ENCODE peak calls at places on chromosomes 4 and X, in four cellular contexts. U is epithelial cell of proximal tubule, B is aorta, Z is A549. R is an unnamed sample.

GRCh38 chrX:6904178-6904577 is 243.3 kb upstream of the STS start:
- DNase-seq in B (no peak), U (no peak), Z (no peak), R (no peak)

GRCh38 chr4:62170235-62170634 is 970.1 kb downstream of the ADGRL3 start:
- DNase-seq in Z (no peak), B (no peak), U (no peak), R (no peak)

GRCh38 chr4:142150483-142150882 is 514.1 kb downstream of the IL15 start:
- DNase-seq in U (no peak), B (no peak), Z (no peak), R (no peak)

GRCh38 chr4:79253168-79253567 is 72.7 kb downstream of the NAA11 start:
- DNase-seq in B (no peak), Z (no peak), U (no peak), R (no peak)

GRCh38 chrX:31298881-31299280 is 227.0 kb upstream of the FTHL17 start:
- DNase-seq in Z (no peak), B (no peak), U (peak), R (no peak)

GRCh38 chrX:97860206-97860605 is 976.5 kb downstream of the RPA4 start:
- DNase-seq in U (no peak), B (no peak), Z (no peak), R (peak)

GRCh38 chr4:155491336-155492131 is 114.8 kb upstream of the MAP9 start:
- DNase-seq in B (no peak), U (no peak), Z (no peak), R (peak)

GRCh38 chr4:128525939-128526630 is 238.5 kb upstream of the PGRMC2 start:
- DNase-seq in B (no peak), U (no peak), Z (no peak), R (peak)

GRCh38 chr4:87555751-87556619 is 26.8 kb upstream of the SPARCL1 start:
- DNase-seq in B (peak), U (peak), Z (peak), R (peak)

GRCh38 chr4:87188063-87188462 is 32.4 kb downstream of the KLHL8 start:
- DNase-seq in U (no peak), Z (no peak), B (no peak), R (peak)

GRCh38 chr4:13523105-13523477 is 21.2 kb downstream of the NKX3-2 start:
- DNase-seq in B (no peak), Z (no peak), U (no peak), R (no peak)

GRCh38 chrX:108664701-108665100 is 71.7 kb downstream of the IRS4 start:
- DNase-seq in U (no peak), Z (no peak), B (no peak), R (no peak)

GRCh38 chr4:69881173-69881773 is 21.3 kb upstream of the SULT1E1 start:
- DNase-seq in U (no peak), B (no peak), Z (peak), R (peak)

GRCh38 chr4:90318208-90318607 is 191.0 kb downstream of the CCSER1 start:
- DNase-seq in U (peak), B (no peak), Z (no peak), R (peak)

GRCh38 chr4:139682309-139683210 is 16.9 kb downstream of the MGST2 start:
- DNase-seq in Z (no peak), U (no peak), B (no peak), R (no peak)

GRCh38 chr4:1727117-1728031 is 6.1 kb downstream of the TACC3 start:
- DNase-seq in U (no peak), Z (peak), B (peak), R (peak)

GRCh38 chrX:66677430-66677829 is 38.6 kb upstream of the EDA2R start:
- DNase-seq in B (no peak), Z (no peak), U (no peak), R (peak)

GRCh38 chr4:144820706-144821105 is 174.8 kb downstream of the HHIP start:
- DNase-seq in U (no peak), Z (no peak), B (no peak), R (peak)

GRCh38 chr4:132557660-132558059 is 591.4 kb upstream of the PCDH10 start:
- DNase-seq in Z (no peak), U (no peak), B (no peak), R (peak)

GRCh38 chr4:156497486-156497885 is 474.1 kb downstream of the PDGFC start:
- DNase-seq in B (no peak), U (no peak), Z (no peak), R (no peak)

GRCh38 chrX:33078273-33078672 is 133.1 kb downstream of the DMD start:
- DNase-seq in U (no peak), B (no peak), Z (no peak), R (no peak)

GRCh38 chrX:67351411-67351810 is 192.4 kb upstream of the AR start:
- DNase-seq in B (no peak), Z (no peak), U (no peak), R (no peak)

GRCh38 chr4:80279751-80280150 is 13.3 kb downstream of the FGF5 start:
- DNase-seq in U (no peak), B (no peak), Z (no peak), R (no peak)

GRCh38 chrX:129600981-129601424 is 53.8 kb downstream of the APLN start:
- DNase-seq in B (no peak), U (no peak), Z (peak), R (peak)

GRCh38 chr4:87375719-87376291 is 15.2 kb downstream of the HSD17B11 start:
- DNase-seq in U (peak), B (no peak), Z (no peak), R (peak)

GRCh38 chr4:123452585-123452984 is 56.0 kb downstream of the SPRY1 start:
- DNase-seq in B (peak), Z (no peak), U (peak), R (peak)

GRCh38 chr4:94931626-94932025 is 173.9 kb downstream of the BMPR1B start:
- DNase-seq in Z (no peak), B (no peak), U (no peak), R (no peak)

GRCh38 chr4:139297001-139297410 is 4.3 kb upstream of the NAA15 start:
- DNase-seq in U (no peak), B (no peak), Z (no peak), R (peak)

GRCh38 chrX:45614853-45615252 is 414.2 kb upstream of the DIPK2B start:
- DNase-seq in U (no peak), Z (no peak), B (no peak), R (no peak)

GRCh38 chr4:76879731-76880364 is 18.1 kb downstream of the SOWAHB start:
- DNase-seq in Z (no peak), U (no peak), B (no peak), R (peak)

GRCh38 chr4:123510666-123511065 is 114.1 kb downstream of the SPRY1 start:
- DNase-seq in B (no peak), Z (no peak), U (no peak), R (no peak)

GRCh38 chr4:8195431-8195830 is 3.7 kb upstream of the SH3TC1 start:
- DNase-seq in U (no peak), B (no peak), Z (no peak), R (no peak)

GRCh38 chr4:76485450-76485849 is 50.4 kb downstream of the SHROOM3 start:
- DNase-seq in B (no peak), U (no peak), Z (no peak), R (peak)

GRCh38 chrX:97898798-97899197 is 1015.1 kb downstream of the RPA4 start:
- DNase-seq in Z (no peak), U (peak), B (no peak), R (peak)

GRCh38 chr4:119678761-119679160 is 50.2 kb upstream of the PDE5A start:
- DNase-seq in U (no peak), B (no peak), Z (no peak), R (peak)

GRCh38 chr4:180203349-180203748 is 2039.9 kb upstream of the TENM3 start:
- DNase-seq in U (no peak), B (no peak), Z (no peak), R (no peak)

DNA sequence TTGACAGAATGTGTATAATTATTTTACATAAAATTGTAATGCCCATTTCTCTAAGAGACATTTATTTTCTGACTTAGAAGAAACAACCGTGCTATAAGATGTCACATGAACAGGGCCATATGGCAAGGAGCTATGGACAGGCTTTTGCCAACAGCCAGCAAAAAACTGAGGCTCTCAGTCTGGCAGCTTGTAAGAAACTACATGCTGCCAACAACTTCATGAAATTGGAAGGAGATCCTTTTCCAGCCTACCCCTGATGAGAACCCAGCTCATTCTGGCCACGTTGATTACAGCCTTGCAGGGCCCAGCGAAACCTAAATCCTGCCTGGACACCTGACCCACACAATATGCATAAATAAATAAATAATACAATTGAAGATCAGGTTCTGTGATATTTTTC is 250.3 kb upstream of the ARSJ start:
- DNase-seq in U (no peak), Z (no peak), B (no peak), R (no peak)
- H3K4me3 ChIP-seq in U (no peak), Z (no peak), B (no peak), R (no peak)

GRCh38 chr4:39524420-39524957 is 2.8 kb downstream of the UGDH start:
- DNase-seq in U (no peak), B (no peak), Z (no peak), R (no peak)

GRCh38 chr4:39521253-39521908 is 5.9 kb downstream of the UGDH start:
- DNase-seq in U (no peak), B (no peak), Z (no peak), R (peak)

GRCh38 chr4:39526283-39526682 is 956 bp downstream of the UGDH start:
- DNase-seq in B (no peak), U (no peak), Z (no peak), R (no peak)

GRCh38 chr4:39518484-39518883 is 8.8 kb downstream of the UGDH start:
- DNase-seq in Z (no peak), B (no peak), U (no peak), R (no peak)

GRCh38 chr4:39522068-39522467 is 5.2 kb downstream of the UGDH start:
- DNase-seq in Z (no peak), U (no peak), B (no peak), R (no peak)
- H3K4me3 ChIP-seq in Z (peak), U (no peak), B (no peak), R (no peak)

GRCh38 chrX:18643243-18643642 is 28.7 kb downstream of the RS1 start:
- DNase-seq in U (no peak), Z (no peak), B (no peak), R (no peak)

GRCh38 chrX:18643853-18644252 is 28.1 kb downstream of the RS1 start:
- DNase-seq in U (peak), B (no peak), Z (no peak), R (no peak)

GRCh38 chrX:18640686-18641085 is 31.2 kb downstream of the RS1 start:
- DNase-seq in Z (no peak), U (no peak), B (no peak), R (no peak)

GRCh38 chrX:18638397-18638796 is 33.5 kb downstream of the RS1 start:
- DNase-seq in Z (no peak), B (no peak), U (no peak), R (no peak)

DNA sequence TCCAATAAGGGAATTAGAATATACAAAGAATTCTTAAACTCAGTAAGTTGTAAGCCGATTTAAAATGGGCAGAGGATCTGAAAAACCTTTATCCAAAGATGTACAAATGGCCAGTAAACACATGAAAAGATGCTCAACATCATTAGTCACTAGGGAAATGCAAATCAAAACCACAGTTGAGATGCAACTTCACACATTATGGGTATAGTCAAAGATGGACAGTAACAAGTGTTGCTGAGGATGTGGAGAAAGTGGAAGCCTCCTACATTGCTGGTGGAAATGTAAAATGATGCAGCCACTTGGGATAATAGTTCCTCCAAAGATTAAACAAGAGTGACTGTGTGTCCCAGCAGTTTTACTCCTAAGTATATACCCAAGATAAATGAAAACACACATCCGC is 32.6 kb downstream of the RS1 start:
- DNase-seq in U (no peak), Z (no peak), B (no peak), R (no peak)
- H3K4me3 ChIP-seq in U (no peak), Z (no peak), B (no peak), R (no peak)

DNA sequence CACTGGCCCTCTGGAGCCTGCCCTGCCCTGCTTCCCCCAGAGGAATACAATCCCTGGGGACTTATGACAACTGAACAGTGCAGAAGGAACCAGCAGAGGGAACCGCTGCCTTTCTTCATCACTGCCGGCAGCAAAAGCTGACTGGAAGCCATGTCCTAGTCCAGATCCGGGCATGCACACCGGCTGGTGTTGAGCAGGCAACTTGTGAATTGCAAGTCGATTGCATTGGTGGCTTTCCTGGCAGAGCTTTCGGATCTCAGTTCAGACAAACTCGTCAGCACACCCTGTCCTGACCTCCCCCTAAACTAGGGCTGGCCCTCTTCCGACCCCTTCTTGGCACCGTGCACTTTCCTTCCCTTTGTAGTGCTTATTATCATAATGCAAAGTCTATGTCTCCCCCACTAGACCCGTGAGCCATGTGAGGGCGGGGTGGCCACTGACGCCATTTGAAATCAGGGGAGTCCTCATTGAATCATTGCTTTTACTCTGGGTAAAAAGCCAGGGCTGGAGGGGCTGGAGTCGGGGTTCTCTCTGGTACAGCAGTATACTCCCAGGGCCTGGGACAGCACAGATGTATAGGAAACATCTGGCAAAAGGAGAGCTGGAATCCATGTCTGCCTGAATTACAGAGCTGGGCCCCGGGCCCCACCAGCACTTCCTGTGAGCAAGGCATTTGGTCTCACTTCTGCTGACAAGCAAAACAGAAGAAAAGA is 1.8 kb downstream of the ARHGAP4 start:
- DNase-seq in B (no peak), Z (peak), U (no peak), R (peak)
- H3K4me3 ChIP-seq in B (no peak), Z (no peak), U (no peak), R (no peak)